ENCODE peak calls at places on chromosome 11, in six cellular contexts. C is cardiac muscle cell; N is naive thymus-derived CD4-positive, alpha-beta T cell; R is brain pericyte; G is iris pigment epithelial cell; Z is activated CD4-positive, alpha-beta T cell treated with anti-CD3 and anti-CD28 coated beads for 4 hours. M is an unnamed sample.

GRCh38 chr11:776459-777287 is 614 bp downstream of the GATD1 start:
- DNase-seq in C (peak; percentile 39), N (no peak), R (no peak), G (peak; percentile 34), Z (peak; percentile 39), M (no peak)

GRCh38 chr11:70805971-70806370 is 407.6 kb downstream of the CTTN start:
- DNase-seq in C (no peak), N (no peak), R (no peak), G (no peak), Z (no peak), M (no peak)

GRCh38 chr11:44611687-44612437 is 46.4 kb downstream of the CD82 start:
- DNase-seq in C (no peak), N (peak; percentile 35), R (no peak), G (no peak), Z (peak; percentile 80), M (no peak)

GRCh38 chr11:67648140-67648795 is 2.3 kb downstream of the ACY3 start:
- DNase-seq in C (no peak), N (peak; percentile 48), R (no peak), G (no peak), Z (peak; percentile 40), M (no peak)

GRCh38 chr11:117976445-117976844 is 9.7 kb upstream of the IL10RA start:
- DNase-seq in C (no peak), N (no peak), R (no peak), G (no peak), Z (no peak), M (no peak)

GRCh38 chr11:83464181-83464580 is 178.0 kb upstream of the CCDC90B start:
- DNase-seq in C (no peak), N (no peak), R (no peak), G (no peak), Z (no peak), M (no peak)

GRCh38 chr11:116731097-116731761 is 41.6 kb downstream of the BUD13 start:
- DNase-seq in C (peak; percentile 18), N (no peak), R (no peak), G (peak; percentile 4), Z (no peak), M (no peak)

GRCh38 chr11:47587733-47588326 is 1.4 kb downstream of the FAM180B start:
- DNase-seq in C (no peak), N (no peak), R (no peak), G (no peak), Z (no peak), M (no peak)

GRCh38 chr11:16184588-16184987 is 171.8 kb downstream of the SOX6 start:
- DNase-seq in C (peak; percentile 34), N (no peak), R (peak; percentile 52), G (peak; percentile 79), Z (no peak), M (no peak)

GRCh38 chr11:111966678-111967077 is 29.5 kb downstream of the DIXDC1 start:
- DNase-seq in C (no peak), N (no peak), R (no peak), G (no peak), Z (no peak), M (no peak)

GRCh38 chr11:36258730-36259360 is 30.4 kb downstream of the COMMD9 start:
- DNase-seq in C (peak; percentile 89), N (no peak), R (peak; percentile 20), G (peak; percentile 86), Z (peak; percentile 8), M (peak; percentile 40)

GRCh38 chr11:118003456-118003855 is 17.3 kb downstream of the IL10RA start:
- DNase-seq in C (no peak), N (no peak), R (no peak), G (no peak), Z (no peak), M (no peak)

GRCh38 chr11:61862714-61863547 is 28.4 kb downstream of the FADS3 start:
- DNase-seq in C (no peak), N (no peak), R (no peak), G (no peak), Z (no peak), M (no peak)